ENCODE peak calls at places on chromosomes 1 and 21, in eight cellular contexts. One of them, this sample, is unnamed.

GRCh38 chr21:7917729-7918128 is 2603.7 kb upstream of the TPTE start:
- DNase-seq in prostate gland: no peak
- DNase-seq in breast epithelium: no peak
- DNase-seq in esophagus muscularis mucosa: no peak
- DNase-seq in sigmoid colon: no peak
- DNase-seq in spleen: no peak
- DNase-seq in K562: no peak
- DNase-seq in stomach: no peak
- DNase-seq in this sample: no peak

GRCh38 chr21:42097860-42098259 is 26.7 kb downstream of the UMODL1 start:
- DNase-seq in prostate gland: peak
- DNase-seq in breast epithelium: peak
- DNase-seq in esophagus muscularis mucosa: no peak
- DNase-seq in sigmoid colon: no peak
- DNase-seq in spleen: peak
- DNase-seq in K562: peak
- DNase-seq in stomach: peak
- DNase-seq in this sample: no peak

GRCh38 chr1:168082008-168082876 is 54.5 kb downstream of the GPR161 start:
- DNase-seq in prostate gland: peak
- DNase-seq in breast epithelium: peak
- DNase-seq in esophagus muscularis mucosa: peak
- DNase-seq in sigmoid colon: peak
- DNase-seq in spleen: peak
- DNase-seq in K562: peak
- DNase-seq in stomach: peak
- DNase-seq in this sample: peak

GRCh38 chr1:151199860-151200581 is 1.7 kb downstream of the PIP5K1A start:
- DNase-seq in prostate gland: no peak
- DNase-seq in breast epithelium: no peak
- DNase-seq in esophagus muscularis mucosa: no peak
- DNase-seq in sigmoid colon: peak
- DNase-seq in spleen: peak
- DNase-seq in K562: peak
- DNase-seq in stomach: no peak
- DNase-seq in this sample: no peak

GRCh38 chr1:177817969-177818872 is 151.6 kb downstream of the SEC16B start:
- DNase-seq in prostate gland: no peak
- DNase-seq in breast epithelium: no peak
- DNase-seq in esophagus muscularis mucosa: no peak
- DNase-seq in sigmoid colon: no peak
- DNase-seq in spleen: no peak
- DNase-seq in K562: no peak
- DNase-seq in stomach: no peak
- DNase-seq in this sample: no peak

GRCh38 chr1:85502171-85502570 is 37.2 kb upstream of the DDAH1 start:
- DNase-seq in prostate gland: no peak
- DNase-seq in breast epithelium: no peak
- DNase-seq in esophagus muscularis mucosa: no peak
- DNase-seq in sigmoid colon: no peak
- DNase-seq in spleen: no peak
- DNase-seq in K562: no peak
- DNase-seq in stomach: no peak
- DNase-seq in this sample: no peak

GRCh38 chr1:247386695-247387094 is 29.3 kb upstream of the NLRP3 start:
- DNase-seq in prostate gland: no peak
- DNase-seq in breast epithelium: no peak
- DNase-seq in esophagus muscularis mucosa: no peak
- DNase-seq in sigmoid colon: no peak
- DNase-seq in spleen: no peak
- DNase-seq in K562: peak
- DNase-seq in stomach: no peak
- DNase-seq in this sample: no peak

GRCh38 chr1:196209265-196209664 is 399.0 kb downstream of the KCNT2 start:
- DNase-seq in prostate gland: no peak
- DNase-seq in breast epithelium: no peak
- DNase-seq in esophagus muscularis mucosa: no peak
- DNase-seq in sigmoid colon: no peak
- DNase-seq in spleen: no peak
- DNase-seq in K562: no peak
- DNase-seq in stomach: no peak
- DNase-seq in this sample: no peak

GRCh38 chr1:30318864-30319718 is 404.3 kb downstream of the MATN1 start:
- DNase-seq in prostate gland: no peak
- DNase-seq in breast epithelium: no peak
- DNase-seq in esophagus muscularis mucosa: no peak
- DNase-seq in sigmoid colon: no peak
- DNase-seq in spleen: peak
- DNase-seq in K562: no peak
- DNase-seq in stomach: peak
- DNase-seq in this sample: no peak

GRCh38 chr1:109636201-109636952 is 16.7 kb downstream of the AMPD2 start:
- DNase-seq in prostate gland: no peak
- DNase-seq in breast epithelium: no peak
- DNase-seq in esophagus muscularis mucosa: peak
- DNase-seq in sigmoid colon: peak
- DNase-seq in spleen: no peak
- DNase-seq in K562: peak
- DNase-seq in stomach: no peak
- DNase-seq in this sample: no peak

GRCh38 chr1:54255026-54255425 is 55.1 kb downstream of the MRPL37 start:
- DNase-seq in prostate gland: no peak
- DNase-seq in breast epithelium: no peak
- DNase-seq in esophagus muscularis mucosa: no peak
- DNase-seq in sigmoid colon: no peak
- DNase-seq in spleen: no peak
- DNase-seq in K562: no peak
- DNase-seq in stomach: no peak
- DNase-seq in this sample: no peak

GRCh38 chr1:56566040-56566774 is 13.2 kb downstream of the PLPP3 start:
- DNase-seq in prostate gland: no peak
- DNase-seq in breast epithelium: no peak
- DNase-seq in esophagus muscularis mucosa: no peak
- DNase-seq in sigmoid colon: no peak
- DNase-seq in spleen: no peak
- DNase-seq in K562: no peak
- DNase-seq in stomach: no peak
- DNase-seq in this sample: no peak

GRCh38 chr1:202836616-202837403 is 26.1 kb downstream of the PCAT6 start:
- DNase-seq in prostate gland: peak
- DNase-seq in breast epithelium: no peak
- DNase-seq in esophagus muscularis mucosa: no peak
- DNase-seq in sigmoid colon: no peak
- DNase-seq in spleen: no peak
- DNase-seq in K562: no peak
- DNase-seq in stomach: no peak
- DNase-seq in this sample: no peak

GRCh38 chr1:231626535-231626950 is at the start of gene DISC1:
- DNase-seq in prostate gland: peak
- DNase-seq in breast epithelium: peak
- DNase-seq in esophagus muscularis mucosa: peak
- DNase-seq in sigmoid colon: peak
- DNase-seq in spleen: peak
- DNase-seq in K562: peak
- DNase-seq in stomach: peak
- DNase-seq in this sample: peak
- TF ChIP-seq POLR2A in prostate gland: peak
- TF ChIP-seq POLR2A in breast epithelium: no peak
- TF ChIP-seq POLR2A in esophagus muscularis mucosa: peak
- TF ChIP-seq POLR2A in sigmoid colon: no peak
- TF ChIP-seq POLR2A in spleen: no peak
- TF ChIP-seq POLR2A in K562: no peak
- TF ChIP-seq POLR2A in stomach: no peak
- TF ChIP-seq POLR2A in this sample: no peak

DNA sequence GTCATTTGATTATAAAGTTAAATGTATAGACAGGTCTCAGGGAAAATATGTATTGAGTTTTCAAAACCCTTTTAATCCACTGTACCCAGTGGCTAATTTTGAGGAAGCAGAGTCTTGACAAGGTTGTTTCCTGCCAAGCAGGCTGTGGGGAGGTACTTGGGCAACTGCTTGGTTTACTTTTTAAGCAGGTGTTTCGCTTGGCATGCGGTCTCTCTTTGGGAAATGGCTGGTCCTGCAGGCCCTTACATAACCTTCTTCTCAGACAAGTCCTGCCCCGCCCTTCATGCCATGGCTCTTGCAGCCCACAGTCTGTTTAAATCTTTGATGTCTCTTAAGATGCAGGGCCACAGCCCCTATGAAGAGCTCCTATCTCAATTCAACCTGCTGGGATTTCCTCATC is 36.0 kb upstream of the ABCD3 start:
- DNase-seq in prostate gland: peak
- DNase-seq in breast epithelium: peak
- DNase-seq in esophagus muscularis mucosa: peak
- DNase-seq in sigmoid colon: no peak
- DNase-seq in spleen: no peak
- DNase-seq in K562: no peak
- DNase-seq in stomach: peak
- DNase-seq in this sample: no peak
- TF ChIP-seq POLR2AphosphoS5 in prostate gland: peak
- TF ChIP-seq POLR2AphosphoS5 in breast epithelium: peak
- TF ChIP-seq POLR2AphosphoS5 in esophagus muscularis mucosa: no peak
- TF ChIP-seq POLR2AphosphoS5 in sigmoid colon: no peak
- TF ChIP-seq POLR2AphosphoS5 in spleen: no peak
- TF ChIP-seq POLR2AphosphoS5 in K562: no peak
- TF ChIP-seq POLR2AphosphoS5 in stomach: no peak
- TF ChIP-seq POLR2AphosphoS5 in this sample: no peak

DNA sequence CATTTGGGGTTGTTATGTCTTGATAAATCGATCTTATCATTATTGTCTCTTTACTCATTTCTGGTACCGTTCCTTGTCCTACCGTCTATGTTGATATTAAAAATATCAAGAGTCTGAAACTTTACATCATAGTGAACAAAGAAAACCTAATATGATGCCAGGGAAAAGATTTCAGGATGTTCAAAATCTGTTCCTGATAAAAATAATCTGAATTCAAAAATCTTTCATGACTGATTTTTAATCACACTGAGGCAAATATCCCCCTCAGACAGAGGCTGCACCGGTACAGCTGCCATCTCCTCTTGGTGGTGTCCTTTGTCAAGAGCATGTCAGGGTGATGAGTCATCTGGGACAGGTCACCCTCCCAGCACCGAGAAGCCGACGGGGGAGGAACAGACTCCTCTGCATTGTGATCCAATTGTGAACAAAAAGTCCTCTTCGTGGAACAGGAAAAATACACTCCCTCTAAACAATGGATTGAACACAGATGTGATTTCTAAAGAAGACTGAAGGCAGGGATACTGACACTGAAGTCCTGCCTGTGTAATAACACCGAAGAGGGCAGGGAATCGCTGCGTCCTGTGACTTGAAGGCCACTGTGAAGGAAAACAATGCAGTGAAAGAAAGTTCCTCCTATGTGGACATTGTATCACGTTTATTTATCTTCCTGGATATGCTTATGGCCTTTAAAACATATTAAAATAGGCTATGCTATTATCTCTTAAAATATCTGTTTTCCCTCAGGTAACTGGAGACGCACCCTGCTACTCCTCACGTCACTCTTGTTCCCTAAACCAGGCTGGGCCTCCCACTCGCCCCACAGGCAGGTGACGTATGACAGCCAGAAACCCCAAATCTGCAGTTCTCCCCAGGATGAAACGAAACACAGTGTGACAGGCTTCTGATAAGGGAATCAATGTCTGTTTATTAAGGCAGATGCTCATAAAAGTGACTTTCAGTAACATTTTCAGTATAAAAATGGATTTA is 4.3 kb upstream of the SPATC1L start:
- DNase-seq in prostate gland: peak
- DNase-seq in breast epithelium: peak
- DNase-seq in esophagus muscularis mucosa: peak
- DNase-seq in sigmoid colon: peak
- DNase-seq in spleen: no peak
- DNase-seq in K562: peak
- DNase-seq in stomach: no peak
- DNase-seq in this sample: no peak
- TF ChIP-seq POLR2A in prostate gland: no peak
- TF ChIP-seq POLR2A in breast epithelium: no peak
- TF ChIP-seq POLR2A in esophagus muscularis mucosa: no peak
- TF ChIP-seq POLR2A in sigmoid colon: no peak
- TF ChIP-seq POLR2A in spleen: no peak
- TF ChIP-seq POLR2A in K562: no peak
- TF ChIP-seq POLR2A in stomach: no peak
- TF ChIP-seq POLR2A in this sample: no peak

GRCh38 chr1:42173155-42173933 is 8.8 kb upstream of the GUCA2A start:
- DNase-seq in prostate gland: peak
- DNase-seq in breast epithelium: no peak
- DNase-seq in esophagus muscularis mucosa: no peak
- DNase-seq in sigmoid colon: peak
- DNase-seq in spleen: peak
- DNase-seq in K562: peak
- DNase-seq in stomach: peak
- DNase-seq in this sample: peak

GRCh38 chr1:42171679-42172266 is 7.2 kb upstream of the GUCA2A start:
- DNase-seq in prostate gland: no peak
- DNase-seq in breast epithelium: no peak
- DNase-seq in esophagus muscularis mucosa: no peak
- DNase-seq in sigmoid colon: no peak
- DNase-seq in spleen: no peak
- DNase-seq in K562: no peak
- DNase-seq in stomach: no peak
- DNase-seq in this sample: no peak

GRCh38 chr1:42170779-42171621 is 6.5 kb upstream of the GUCA2A start:
- DNase-seq in prostate gland: no peak
- DNase-seq in breast epithelium: no peak
- DNase-seq in esophagus muscularis mucosa: peak
- DNase-seq in sigmoid colon: no peak
- DNase-seq in spleen: no peak
- DNase-seq in K562: no peak
- DNase-seq in stomach: no peak
- DNase-seq in this sample: no peak

GRCh38 chr1:42173961-42174715 is 9.6 kb upstream of the GUCA2A start:
- DNase-seq in prostate gland: peak
- DNase-seq in breast epithelium: peak
- DNase-seq in esophagus muscularis mucosa: no peak
- DNase-seq in sigmoid colon: no peak
- DNase-seq in spleen: no peak
- DNase-seq in K562: no peak
- DNase-seq in stomach: no peak
- DNase-seq in this sample: no peak

DNA sequence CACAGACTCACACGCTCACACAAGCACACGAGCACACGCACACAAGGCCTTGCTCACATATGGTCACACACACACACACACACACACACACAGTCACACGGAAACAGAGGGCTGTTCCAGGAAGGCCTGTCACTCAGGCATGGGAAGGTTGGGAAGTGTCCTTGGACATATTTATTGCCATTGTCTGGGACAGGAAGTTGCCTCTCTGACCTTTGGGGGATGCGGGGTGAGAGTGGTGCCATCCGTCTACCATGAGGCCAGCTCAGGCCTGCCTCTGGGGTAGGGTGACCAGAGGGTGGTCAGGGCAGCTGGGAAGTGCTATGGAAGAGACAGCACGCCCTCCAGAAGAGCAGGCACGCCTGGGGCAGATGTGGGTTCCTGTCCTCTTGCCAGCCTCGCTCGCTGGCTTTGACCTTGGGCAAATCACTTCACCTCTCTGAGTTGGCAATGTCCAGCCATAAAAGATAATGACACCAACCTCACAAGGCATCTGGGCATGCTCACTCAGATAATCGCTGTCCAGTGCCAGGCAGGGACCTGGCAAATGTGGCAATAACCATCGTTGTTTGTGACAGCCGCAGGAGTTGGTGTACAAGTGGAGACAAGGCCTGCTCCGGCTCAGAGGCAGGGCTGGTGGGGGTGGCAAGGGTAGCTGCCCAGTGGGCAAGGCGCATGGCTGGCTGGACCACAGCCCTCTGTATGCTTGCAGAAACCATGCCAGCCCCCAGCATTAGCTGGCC is 8.0 kb upstream of the GUCA2A start:
- DNase-seq in prostate gland: peak
- DNase-seq in breast epithelium: peak
- DNase-seq in esophagus muscularis mucosa: peak
- DNase-seq in sigmoid colon: peak
- DNase-seq in spleen: peak
- DNase-seq in K562: peak
- DNase-seq in stomach: no peak
- DNase-seq in this sample: no peak
- TF ChIP-seq POLR2AphosphoS5 in prostate gland: peak
- TF ChIP-seq POLR2AphosphoS5 in breast epithelium: no peak
- TF ChIP-seq POLR2AphosphoS5 in esophagus muscularis mucosa: no peak
- TF ChIP-seq POLR2AphosphoS5 in sigmoid colon: peak
- TF ChIP-seq POLR2AphosphoS5 in spleen: peak
- TF ChIP-seq POLR2AphosphoS5 in K562: no peak
- TF ChIP-seq POLR2AphosphoS5 in stomach: no peak
- TF ChIP-seq POLR2AphosphoS5 in this sample: no peak